ENCODE peak calls at places on chromosomes 2 and 18, in seven cellular contexts. One of them, this sample, is unnamed.

GRCh38 chr18:27428120-27428519 is 243.0 kb upstream of the CHST9 start:
- DNase-seq in DMS 273 treated with DMSO at 0.1 percent for 48 hours: no peak
- DNase-seq in cortex of kidney: no peak
- DNase-seq in smooth muscle cell of the brain vasculature: no peak
- DNase-seq in NCI-H1694: no peak
- DNase-seq in uterus: no peak
- DNase-seq in stimulated activated CD4-positive, alpha-beta T cell treated with anti-CD3 and anti-CD28 coated beads, Interleukin-1b, Interleukin-23, amount 100 ng/mL, for 4 hours: no peak
- DNase-seq in this sample: no peak

GRCh38 chr2:134020608-134021007 is 233.3 kb upstream of the MGAT5 start:
- DNase-seq in cortex of kidney: no peak
- DNase-seq in uterus: no peak
- DNase-seq in smooth muscle cell of the brain vasculature: no peak
- DNase-seq in NCI-H1694: no peak
- DNase-seq in DMS 273 treated with DMSO at 0.1 percent for 48 hours: no peak
- DNase-seq in stimulated activated CD4-positive, alpha-beta T cell treated with anti-CD3 and anti-CD28 coated beads, Interleukin-1b, Interleukin-23, amount 100 ng/mL, for 4 hours: no peak
- DNase-seq in this sample: peak; percentile 37

GRCh38 chr2:227503433-227504406 is 31.8 kb downstream of the AGFG1 start:
- DNase-seq in uterus: no peak
- DNase-seq in stimulated activated CD4-positive, alpha-beta T cell treated with anti-CD3 and anti-CD28 coated beads, Interleukin-1b, Interleukin-23, amount 100 ng/mL, for 4 hours: no peak
- DNase-seq in NCI-H1694: no peak
- DNase-seq in DMS 273 treated with DMSO at 0.1 percent for 48 hours: no peak
- DNase-seq in smooth muscle cell of the brain vasculature: no peak
- DNase-seq in cortex of kidney: no peak
- DNase-seq in this sample: no peak

GRCh38 chr2:74293191-74294065 is 49.8 kb downstream of the SLC4A5 start:
- DNase-seq in stimulated activated CD4-positive, alpha-beta T cell treated with anti-CD3 and anti-CD28 coated beads, Interleukin-1b, Interleukin-23, amount 100 ng/mL, for 4 hours: no peak
- DNase-seq in uterus: no peak
- DNase-seq in cortex of kidney: no peak
- DNase-seq in NCI-H1694: no peak
- DNase-seq in smooth muscle cell of the brain vasculature: no peak
- DNase-seq in DMS 273 treated with DMSO at 0.1 percent for 48 hours: no peak
- DNase-seq in this sample: no peak

GRCh38 chr18:50401888-50402287 is 27.0 kb downstream of the SKA1 start:
- DNase-seq in NCI-H1694: no peak
- DNase-seq in cortex of kidney: no peak
- DNase-seq in stimulated activated CD4-positive, alpha-beta T cell treated with anti-CD3 and anti-CD28 coated beads, Interleukin-1b, Interleukin-23, amount 100 ng/mL, for 4 hours: no peak
- DNase-seq in DMS 273 treated with DMSO at 0.1 percent for 48 hours: no peak
- DNase-seq in uterus: no peak
- DNase-seq in smooth muscle cell of the brain vasculature: no peak
- DNase-seq in this sample: no peak

GRCh38 chr2:155972916-155973315 is 359.6 kb downstream of the NR4A2 start:
- DNase-seq in uterus: no peak
- DNase-seq in smooth muscle cell of the brain vasculature: no peak
- DNase-seq in cortex of kidney: no peak
- DNase-seq in stimulated activated CD4-positive, alpha-beta T cell treated with anti-CD3 and anti-CD28 coated beads, Interleukin-1b, Interleukin-23, amount 100 ng/mL, for 4 hours: no peak
- DNase-seq in DMS 273 treated with DMSO at 0.1 percent for 48 hours: no peak
- DNase-seq in NCI-H1694: no peak
- DNase-seq in this sample: no peak

GRCh38 chr2:7133521-7133920 is 216.3 kb downstream of the RNF144A start:
- DNase-seq in uterus: no peak
- DNase-seq in smooth muscle cell of the brain vasculature: peak; percentile 9
- DNase-seq in NCI-H1694: no peak
- DNase-seq in DMS 273 treated with DMSO at 0.1 percent for 48 hours: no peak
- DNase-seq in cortex of kidney: no peak
- DNase-seq in stimulated activated CD4-positive, alpha-beta T cell treated with anti-CD3 and anti-CD28 coated beads, Interleukin-1b, Interleukin-23, amount 100 ng/mL, for 4 hours: no peak
- DNase-seq in this sample: no peak

GRCh38 chr2:75561566-75562512 is 1.1 kb upstream of the EVA1A start:
- DNase-seq in cortex of kidney: no peak
- DNase-seq in uterus: no peak
- DNase-seq in DMS 273 treated with DMSO at 0.1 percent for 48 hours: no peak
- DNase-seq in stimulated activated CD4-positive, alpha-beta T cell treated with anti-CD3 and anti-CD28 coated beads, Interleukin-1b, Interleukin-23, amount 100 ng/mL, for 4 hours: no peak
- DNase-seq in NCI-H1694: no peak
- DNase-seq in smooth muscle cell of the brain vasculature: peak; percentile 33
- DNase-seq in this sample: no peak

GRCh38 chr2:121285077-121285449 is at the start of gene TFCP2L1:
- DNase-seq in cortex of kidney: no peak
- DNase-seq in NCI-H1694: no peak
- DNase-seq in stimulated activated CD4-positive, alpha-beta T cell treated with anti-CD3 and anti-CD28 coated beads, Interleukin-1b, Interleukin-23, amount 100 ng/mL, for 4 hours: no peak
- DNase-seq in uterus: no peak
- DNase-seq in DMS 273 treated with DMSO at 0.1 percent for 48 hours: no peak
- DNase-seq in smooth muscle cell of the brain vasculature: no peak
- DNase-seq in this sample: peak; percentile 64

GRCh38 chr2:181025004-181025403 is 44.6 kb downstream of the UBE2E3 start:
- DNase-seq in stimulated activated CD4-positive, alpha-beta T cell treated with anti-CD3 and anti-CD28 coated beads, Interleukin-1b, Interleukin-23, amount 100 ng/mL, for 4 hours: no peak
- DNase-seq in uterus: no peak
- DNase-seq in cortex of kidney: no peak
- DNase-seq in smooth muscle cell of the brain vasculature: no peak
- DNase-seq in DMS 273 treated with DMSO at 0.1 percent for 48 hours: peak; percentile 8
- DNase-seq in NCI-H1694: no peak
- DNase-seq in this sample: no peak

GRCh38 chr18:12659904-12660605 is 2.1 kb upstream of the SPIRE1 start:
- DNase-seq in NCI-H1694: peak; percentile 31
- DNase-seq in DMS 273 treated with DMSO at 0.1 percent for 48 hours: no peak
- DNase-seq in uterus: peak; percentile 66
- DNase-seq in smooth muscle cell of the brain vasculature: no peak
- DNase-seq in cortex of kidney: no peak
- DNase-seq in stimulated activated CD4-positive, alpha-beta T cell treated with anti-CD3 and anti-CD28 coated beads, Interleukin-1b, Interleukin-23, amount 100 ng/mL, for 4 hours: no peak
- DNase-seq in this sample: peak; percentile 68

GRCh38 chr2:74201596-74201995 is 3.2 kb downstream of the MTHFD2 start:
- DNase-seq in cortex of kidney: no peak
- DNase-seq in smooth muscle cell of the brain vasculature: no peak
- DNase-seq in NCI-H1694: no peak
- DNase-seq in stimulated activated CD4-positive, alpha-beta T cell treated with anti-CD3 and anti-CD28 coated beads, Interleukin-1b, Interleukin-23, amount 100 ng/mL, for 4 hours: no peak
- DNase-seq in DMS 273 treated with DMSO at 0.1 percent for 48 hours: no peak
- DNase-seq in uterus: peak; percentile 67
- DNase-seq in this sample: no peak

This sample was measured in GM20000.